ENCODE peak calls at places on chromosomes 13 and 19, in four cellular contexts. One of them, this sample, is unnamed. For H3K9me3, the result is how much of the 10 kb centered on the place peaks cover.

GRCh38 chr13:46775385-46776065 is 21.4 kb downstream of the ESD start:
- DNase-seq in GM12878: no peak
- DNase-seq in H1: no peak
- DNase-seq in HepG2: no peak
- DNase-seq in this sample: no peak

GRCh38 chr13:99269627-99270252 is 11.6 kb upstream of the GPR18 start:
- DNase-seq in GM12878: no peak
- DNase-seq in HepG2: peak
- DNase-seq in H1: no peak
- DNase-seq in this sample: no peak

GRCh38 chr19:14113762-14114414 is 3.7 kb downstream of the PRKACA start:
- DNase-seq in H1: peak
- DNase-seq in GM12878: no peak
- DNase-seq in HepG2: no peak
- DNase-seq in this sample: no peak

GRCh38 chr13:76976488-76976887 is 15.4 kb upstream of the CLN5 start:
- DNase-seq in GM12878: no peak
- DNase-seq in H1: no peak
- DNase-seq in HepG2: no peak
- DNase-seq in this sample: no peak

GRCh38 chr19:7874080-7874856 is at the start of gene PRR36:
- DNase-seq in HepG2: peak
- DNase-seq in H1: peak
- DNase-seq in GM12878: no peak
- DNase-seq in this sample: peak

GRCh38 chr13:98285852-98286594 is 109.0 kb upstream of the RNF113B start:
- DNase-seq in HepG2: no peak
- DNase-seq in H1: no peak
- DNase-seq in GM12878: no peak
- DNase-seq in this sample: no peak

GRCh38 chr13:28283600-28283999 is 145.3 kb downstream of the PAN3 start:
- DNase-seq in H1: no peak
- DNase-seq in HepG2: no peak
- DNase-seq in GM12878: no peak
- DNase-seq in this sample: no peak

GRCh38 chr13:30744056-30744684 is 8.8 kb downstream of the ALOX5AP start:
- DNase-seq in HepG2: peak
- DNase-seq in H1: no peak
- DNase-seq in GM12878: peak
- DNase-seq in this sample: no peak

GRCh38 chr19:36605839-36606478 is 846 bp downstream of the ZNF382 start:
- DNase-seq in GM12878: peak
- DNase-seq in H1: no peak
- DNase-seq in HepG2: no peak
- DNase-seq in this sample: no peak

GRCh38 chr13:102323012-102323411 is 78.8 kb downstream of the FGF14 start:
- DNase-seq in GM12878: no peak
- DNase-seq in H1: no peak
- DNase-seq in HepG2: no peak
- DNase-seq in this sample: no peak

GRCh38 chr19:32307591-32307990 is 37.8 kb upstream of the ZNF507 start:
- DNase-seq in HepG2: no peak
- DNase-seq in H1: no peak
- DNase-seq in GM12878: no peak
- DNase-seq in this sample: no peak

GRCh38 chr19:1408300-1409203 is 1.2 kb downstream of the DAZAP1 start:
- DNase-seq in H1: no peak
- DNase-seq in HepG2: no peak
- DNase-seq in GM12878: no peak
- DNase-seq in this sample: no peak

GRCh38 chr13:50612717-50613116 is 230.8 kb downstream of the DLEU7 start:
- DNase-seq in HepG2: peak
- DNase-seq in H1: no peak
- DNase-seq in GM12878: no peak
- DNase-seq in this sample: no peak

GRCh38 chr19:12796146-12797071 is 5.1 kb downstream of the JUNB start:
- DNase-seq in GM12878: no peak
- DNase-seq in H1: peak
- DNase-seq in HepG2: peak
- DNase-seq in this sample: peak

GRCh38 chr19:956747-957451 is 27.2 kb upstream of the WDR18 start:
- DNase-seq in H1: peak
- DNase-seq in GM12878: no peak
- DNase-seq in HepG2: no peak
- DNase-seq in this sample: peak

DNA sequence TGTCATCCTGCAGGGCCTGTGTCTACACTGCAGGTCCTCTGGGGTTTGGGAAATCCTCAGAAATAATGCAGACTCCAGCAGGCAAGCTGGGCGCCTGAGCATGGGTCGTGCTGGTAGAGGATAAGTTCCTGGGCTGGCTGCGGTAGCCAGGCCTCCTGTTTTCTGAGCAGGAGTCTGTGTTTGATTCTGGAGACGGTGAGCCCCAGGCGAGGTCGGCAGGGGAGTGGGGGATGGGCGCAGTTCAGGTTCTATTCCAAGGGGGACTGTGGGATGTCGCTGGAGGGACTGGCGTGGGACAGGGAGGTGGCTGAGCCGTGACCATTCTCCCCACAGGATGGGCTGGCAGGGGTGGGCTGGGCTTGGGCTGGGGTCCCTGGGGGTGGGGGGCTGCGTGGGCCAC is 154.7 kb downstream of the KDM4B start:
- DNase-seq in HepG2: no peak
- DNase-seq in H1: no peak
- DNase-seq in GM12878: no peak
- DNase-seq in this sample: no peak
- TF ChIP-seq SUZ12 in HepG2: no peak
- TF ChIP-seq SUZ12 in H1: no peak
- TF ChIP-seq SUZ12 in GM12878: no peak
- TF ChIP-seq SUZ12 in this sample: no peak

GRCh38 chr19:41872775-41873647 is 4.1 kb upstream of the CD79A start:
- DNase-seq in H1: peak
- DNase-seq in GM12878: no peak
- DNase-seq in HepG2: peak
- DNase-seq in this sample: peak
- H3K9me3 ChIP-seq in H1: under half
- H3K9me3 ChIP-seq in GM12878: under half
- H3K9me3 ChIP-seq in HepG2: under half
- H3K9me3 ChIP-seq in this sample: under half

GRCh38 chr19:6236310-6237291 is 43.2 kb downstream of the MLLT1 start:
- DNase-seq in HepG2: no peak
- DNase-seq in H1: no peak
- DNase-seq in GM12878: no peak
- DNase-seq in this sample: no peak
- H3K9ac ChIP-seq in HepG2: no peak
- H3K9ac ChIP-seq in H1: no peak
- H3K9ac ChIP-seq in GM12878: no peak
- H3K9ac ChIP-seq in this sample: no peak

GRCh38 chr19:15417699-15418098 is 1.1 kb downstream of the AKAP8L start:
- DNase-seq in HepG2: no peak
- DNase-seq in GM12878: no peak
- DNase-seq in H1: no peak
- DNase-seq in this sample: no peak
- TF ChIP-seq SUZ12 in HepG2: no peak
- TF ChIP-seq SUZ12 in GM12878: no peak
- TF ChIP-seq SUZ12 in H1: no peak
- TF ChIP-seq SUZ12 in this sample: no peak

DNA sequence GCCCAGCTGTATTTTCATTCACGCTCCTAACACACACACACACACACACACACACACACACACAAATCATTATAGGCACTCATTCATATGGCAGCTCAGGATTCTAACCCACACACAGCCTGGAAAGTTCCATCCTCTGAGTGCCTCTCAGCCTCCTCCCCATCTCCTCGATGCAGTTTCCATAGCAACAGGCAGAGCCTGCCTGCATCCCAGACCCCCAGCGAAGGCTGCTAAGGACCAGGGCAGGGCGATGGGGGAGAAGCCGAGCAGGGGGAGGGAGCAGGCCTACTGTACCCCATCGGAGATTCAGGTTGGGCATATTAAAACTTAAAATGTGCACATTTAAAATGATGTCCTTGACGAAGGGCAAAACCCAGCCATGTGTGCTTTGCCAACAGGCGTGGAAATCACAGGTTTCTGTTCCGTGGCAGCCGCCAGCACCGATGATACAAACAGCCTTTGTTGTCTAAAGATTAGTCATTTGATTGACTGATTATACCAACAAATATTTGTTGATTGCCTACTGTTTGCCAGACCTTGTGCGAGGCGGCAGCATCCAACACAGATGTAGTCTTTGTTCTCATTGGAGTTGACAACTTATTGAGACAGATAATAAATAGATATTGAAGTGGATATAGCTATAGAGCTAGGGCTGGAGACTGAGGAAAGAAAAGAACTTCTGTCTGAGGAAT is 43.8 kb upstream of the USP29 start:
- DNase-seq in HepG2: peak
- DNase-seq in GM12878: no peak
- DNase-seq in H1: no peak
- DNase-seq in this sample: no peak
- H3K9me3 ChIP-seq in HepG2: under half
- H3K9me3 ChIP-seq in GM12878: under half
- H3K9me3 ChIP-seq in H1: half or more
- H3K9me3 ChIP-seq in this sample: under half

GRCh38 chr13:111278711-111279110 is 41.7 kb upstream of the TEX29 start:
- DNase-seq in H1: no peak
- DNase-seq in HepG2: no peak
- DNase-seq in GM12878: no peak
- DNase-seq in this sample: no peak

GRCh38 chr13:111281751-111282311 is 38.6 kb upstream of the TEX29 start:
- DNase-seq in HepG2: no peak
- DNase-seq in H1: no peak
- DNase-seq in GM12878: no peak
- DNase-seq in this sample: no peak

GRCh38 chr13:111279253-111279652 is 41.2 kb upstream of the TEX29 start:
- DNase-seq in H1: no peak
- DNase-seq in HepG2: no peak
- DNase-seq in GM12878: no peak
- DNase-seq in this sample: no peak

GRCh38 chr13:111280666-111281577 is 39.5 kb upstream of the TEX29 start:
- DNase-seq in HepG2: no peak
- DNase-seq in GM12878: no peak
- DNase-seq in H1: no peak
- DNase-seq in this sample: no peak

GRCh38 chr13:111280226-111280625 is 40.2 kb upstream of the TEX29 start:
- DNase-seq in HepG2: no peak
- DNase-seq in H1: no peak
- DNase-seq in GM12878: no peak
- DNase-seq in this sample: no peak
- H3K9ac ChIP-seq in HepG2: no peak
- H3K9ac ChIP-seq in H1: no peak
- H3K9ac ChIP-seq in GM12878: no peak
- H3K9ac ChIP-seq in this sample: no peak

This sample was measured in NT2/D1.